ENCODE peak calls at places on chromosomes 7 and 10, in four cellular contexts. T is tibial nerve, G is HCT116, O is Peyer's patch. H is an unnamed sample.

GRCh38 chr7:112084506-112084905 is 121.7 kb downstream of the DOCK4 start:
- DNase-seq in T (no peak), G (no peak), O (no peak), H (no peak)

GRCh38 chr7:97116308-97116707 is 1.2 kb upstream of the SDHAF3 start:
- DNase-seq in T (no peak), O (no peak), G (no peak), H (no peak)

GRCh38 chr7:24337180-24337579 is 53.2 kb downstream of the NPY start:
- DNase-seq in T (no peak), G (no peak), O (no peak), H (no peak)

GRCh38 chr7:92790987-92791386 is 45.4 kb downstream of the CDK6 start:
- DNase-seq in O (no peak), G (no peak), T (no peak), H (no peak)

GRCh38 chr10:114184276-114184675 is 5.1 kb downstream of the TDRD1 start:
- DNase-seq in G (no peak), O (no peak), T (no peak), H (no peak)

GRCh38 chr7:93902777-93903423 is 3.5 kb upstream of the GNGT1 start:
- DNase-seq in G (peak; percentile 32), T (no peak), O (no peak), H (no peak)

GRCh38 chr10:116742367-116743265 is at the start of gene HSPA12A:
- DNase-seq in T (peak; percentile 57), O (peak; percentile 89), G (peak; percentile 50), H (peak; percentile 85)

GRCh38 chr7:123352957-123353356 is 153.2 kb upstream of the SLC13A1 start:
- DNase-seq in T (no peak), G (no peak), O (no peak), H (no peak)

GRCh38 chr10:59077855-59078254 is 98.6 kb upstream of the PHYHIPL start:
- DNase-seq in T (no peak), G (no peak), O (no peak), H (no peak)

GRCh38 chr7:897771-898376 is 21.5 kb downstream of the GET4 start:
- DNase-seq in G (no peak), O (no peak), T (no peak), H (peak; percentile 45)

GRCh38 chr7:90568213-90568612 is 27.9 kb upstream of the CDK14 start:
- DNase-seq in T (no peak), G (no peak), O (no peak), H (no peak)

GRCh38 chr10:60186315-60187071 is 203.2 kb downstream of the ANK3 start:
- DNase-seq in G (no peak), O (no peak), T (no peak), H (no peak)

GRCh38 chr7:117478796-117479479 is 887 bp upstream of the CFTR start:
- DNase-seq in T (no peak), O (no peak), G (no peak), H (no peak)

GRCh38 chr7:140562921-140563600 is 77.6 kb downstream of the DENND2A start:
- DNase-seq in G (no peak), T (no peak), O (no peak), H (no peak)

GRCh38 chr10:71512794-71513379 is 116.2 kb downstream of the CDH23 start:
- DNase-seq in T (no peak), G (peak; percentile 6), O (peak; percentile 43), H (no peak)

GRCh38 chr10:126001579-126001978 is 105.2 kb downstream of the FANK1 start:
- DNase-seq in T (no peak), G (no peak), O (no peak), H (no peak)

GRCh38 chr10:131775833-131776232 is 125.0 kb upstream of the PPP2R2D start:
- DNase-seq in O (no peak), T (no peak), G (no peak), H (no peak)

GRCh38 chr7:22316914-22317313 is 40.0 kb downstream of the RAPGEF5 start:
- DNase-seq in O (no peak), T (no peak), G (no peak), H (no peak)

GRCh38 chr7:85573849-85574248 is 387.0 kb upstream of the SEMA3D start:
- DNase-seq in G (no peak), T (no peak), O (no peak), H (no peak)

GRCh38 chr7:47671358-47671757 is 89.4 kb upstream of the TNS3 start:
- DNase-seq in T (no peak), G (no peak), O (no peak), H (no peak)

GRCh38 chr10:32175629-32176028 is 119.4 kb upstream of the KIF5B start:
- DNase-seq in G (no peak), O (no peak), T (no peak), H (no peak)

GRCh38 chr10:4103586-4103985 is 318.6 kb upstream of the KLF6 start:
- DNase-seq in T (no peak), G (no peak), O (no peak), H (no peak)

GRCh38 chr10:4111593-4111992 is 326.6 kb upstream of the KLF6 start:
- DNase-seq in O (no peak), G (no peak), T (no peak), H (no peak)

GRCh38 chr10:4107328-4107851 is 322.4 kb upstream of the KLF6 start:
- DNase-seq in O (no peak), T (no peak), G (no peak), H (no peak)

GRCh38 chr10:4109469-4109868 is 324.5 kb upstream of the KLF6 start:
- DNase-seq in O (no peak), G (no peak), T (no peak), H (no peak)

DNA sequence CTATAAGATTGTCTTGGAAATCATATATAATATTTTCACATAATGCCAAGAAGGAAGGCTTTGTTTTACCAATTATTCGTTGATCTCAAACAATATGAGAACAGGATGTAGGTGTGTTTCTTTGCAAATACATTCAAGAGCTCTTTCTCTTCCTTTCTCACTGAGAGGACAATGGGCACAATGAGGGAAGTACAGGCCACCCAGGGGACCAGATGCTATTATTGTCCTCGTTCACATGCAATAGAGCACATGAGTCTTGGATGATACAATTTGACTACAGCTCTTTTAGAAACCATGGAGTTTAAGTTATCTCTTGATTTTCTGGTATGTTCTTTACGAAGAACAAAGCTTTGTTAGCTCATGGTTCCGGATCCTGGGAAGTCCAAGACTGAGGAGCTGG is 323.7 kb upstream of the KLF6 start:
- DNase-seq in O (no peak), G (no peak), T (no peak), H (no peak)
- TF ChIP-seq POLR2A in O (no peak), G (no peak), T (no peak), H (no peak)

GRCh38 chr7:151255390-151255789 is 6.9 kb upstream of the SMARCD3 start:
- DNase-seq in G (no peak), O (no peak), T (no peak), H (no peak)

GRCh38 chr7:151252961-151253691 is 4.6 kb upstream of the SMARCD3 start:
- DNase-seq in O (no peak), T (no peak), G (no peak), H (no peak)

GRCh38 chr7:151254316-151254715 is 5.8 kb upstream of the SMARCD3 start:
- DNase-seq in T (no peak), G (no peak), O (no peak), H (no peak)

GRCh38 chr7:151256410-151257045 is 8.0 kb upstream of the SMARCD3 start:
- DNase-seq in T (no peak), O (no peak), G (no peak), H (peak; percentile 71)

GRCh38 chr7:151254851-151255250 is 6.4 kb upstream of the SMARCD3 start:
- DNase-seq in O (no peak), G (no peak), T (no peak), H (no peak)
- H3K27me3 ChIP-seq in O (no peaks in the 10 kb centered on the region), G (no peaks in the 10 kb centered on the region), T (no peaks in the 10 kb centered on the region), H (no peaks in the 10 kb centered on the region)

GRCh38 chr7:79452032-79452494 is 1.4 kb downstream of the MAGI2 start:
- DNase-seq in T (peak; percentile 91), G (no peak), O (peak; percentile 64), H (peak; percentile 92)
- TF ChIP-seq POLR2A in T (peak; percentile 86), G (no peak), O (no peak), H (peak; percentile 83)

DNA sequence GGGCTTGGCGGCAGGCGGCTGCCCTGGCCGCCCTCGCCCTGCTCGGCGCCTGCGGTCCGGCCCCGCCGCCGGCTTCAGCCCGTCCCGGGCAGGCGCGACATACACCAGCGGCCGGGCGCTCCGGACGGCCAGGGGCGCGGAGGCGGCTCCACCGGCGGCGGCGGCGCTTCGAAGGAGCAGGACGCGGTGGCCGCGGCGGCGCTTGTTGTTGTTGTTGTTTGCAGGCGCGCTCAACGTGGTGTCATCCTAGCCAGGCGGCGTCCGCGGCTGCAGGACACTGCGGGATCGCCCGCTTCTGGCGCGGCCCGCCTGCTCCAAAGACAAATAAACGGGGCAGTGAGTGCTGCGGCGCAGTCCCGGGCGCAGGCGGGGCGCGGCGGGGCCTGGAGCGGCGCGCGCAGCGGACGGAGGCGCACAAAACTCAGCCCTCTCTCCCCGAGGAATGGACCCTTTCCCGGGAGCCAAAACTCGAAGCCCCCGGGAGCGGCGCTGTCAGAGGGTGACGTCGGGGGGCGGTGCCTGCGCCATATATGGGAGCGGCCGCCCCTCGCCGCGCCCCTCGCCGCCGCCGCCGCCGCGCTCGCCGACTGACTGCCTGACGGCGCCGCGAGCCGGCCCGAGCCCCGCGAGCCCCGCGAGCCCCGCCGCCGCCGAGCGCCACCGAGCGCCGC is at the start of gene EBF3:
- DNase-seq in O (no peak), G (no peak), T (peak; percentile 85), H (peak; percentile 36)
- H3K27me3 ChIP-seq in O (peaks cover 90% of the 10 kb centered on the region), G (no peaks in the 10 kb centered on the region), T (peaks cover 84% of the 10 kb centered on the region), H (peaks cover 14% of the 10 kb centered on the region)

DNA sequence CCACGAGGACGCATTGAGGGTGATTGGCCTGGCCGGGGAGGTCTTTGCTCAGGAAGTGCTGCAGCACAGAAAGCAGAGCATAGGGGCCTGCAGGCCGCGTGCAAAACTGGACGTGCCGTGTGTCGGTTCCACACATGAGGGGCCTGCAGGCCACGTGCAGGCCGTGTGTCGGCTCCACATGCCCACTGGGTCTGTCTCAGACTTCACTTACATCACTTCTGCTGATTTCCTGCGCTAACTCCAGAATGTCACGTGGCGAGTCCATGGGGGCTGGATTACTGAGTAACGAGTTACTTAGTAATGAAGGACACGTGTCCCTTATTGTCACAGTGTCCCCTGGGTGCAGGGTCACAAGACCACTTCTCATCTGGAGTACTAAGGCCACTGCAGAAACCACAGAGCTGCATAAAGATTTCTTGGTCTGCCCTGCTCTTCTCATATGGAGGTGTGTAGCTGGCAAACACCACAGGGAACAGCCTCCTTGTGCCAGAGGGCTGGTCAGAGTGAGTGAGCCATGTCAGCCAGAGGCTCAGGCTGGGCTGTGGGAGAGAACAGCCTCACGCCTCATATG is 60.8 kb downstream of the GDI2 start:
- DNase-seq in T (peak; percentile 44), G (no peak), O (no peak), H (no peak)
- TF ChIP-seq POLR2A in T (no peak), G (no peak), O (no peak), H (no peak)

DNA sequence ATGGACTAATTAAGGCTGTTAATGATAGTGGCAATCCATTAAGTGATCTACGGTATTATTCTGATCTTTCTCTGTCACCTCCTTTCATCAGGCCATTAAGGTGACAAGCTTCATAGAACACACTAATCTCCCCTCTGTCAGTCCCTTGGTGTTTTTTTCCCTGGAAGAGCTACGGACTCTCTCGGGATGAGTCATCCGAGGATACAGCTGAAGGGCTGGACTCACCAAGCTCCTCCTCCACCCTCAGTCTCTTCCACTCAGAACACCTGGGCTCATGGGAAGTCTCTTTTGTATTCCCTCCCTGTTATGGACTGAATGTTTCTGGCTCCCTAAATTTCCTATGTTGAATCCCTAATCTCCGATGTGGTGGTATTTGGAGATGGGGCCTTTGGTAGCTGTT is 69.8 kb upstream of the PLXNA4 start:
- DNase-seq in T (no peak), O (no peak), G (no peak), H (no peak)
- H3K27me3 ChIP-seq in T (no peaks in the 10 kb centered on the region), O (no peaks in the 10 kb centered on the region), G (peaks cover 6% of the 10 kb centered on the region), H (no peaks in the 10 kb centered on the region)